ENCODE peak calls at places on chromosomes 5 and 9, in six cellular contexts. O is iris pigment epithelial cell; H is T follicular helper cell; D is stimulated activated CD4-positive, alpha-beta T cell treated with anti-CD3 and anti-CD28 coated beads, TNF-alpha, amount 100 ng/mL, for 24 hours; U is natural killer cell; S is iPS DF 6.9. V is an unnamed sample.

GRCh38 chr9:127128341-127129072 is 6.1 kb upstream of the ANGPTL2 start:
- DNase-seq in O (peak; percentile 10), H (no peak), D (no peak), U (no peak), S (no peak), V (no peak)

GRCh38 chr5:132500931-132501628 is 10.5 kb upstream of the IRF1 start:
- DNase-seq in O (peak; percentile 59), H (peak; percentile 65), D (no peak), U (peak; percentile 68), S (no peak), V (peak; percentile 76)

GRCh38 chr5:7897014-7897600 is 28.2 kb downstream of the MTRR start:
- DNase-seq in O (peak; percentile 77), H (no peak), D (no peak), U (no peak), S (peak; percentile 25), V (no peak)

GRCh38 chr5:140341591-140341990 is 4.8 kb downstream of the HBEGF start:
- DNase-seq in O (no peak), H (no peak), D (no peak), U (no peak), S (no peak), V (no peak)

GRCh38 chr9:37650299-37650872 is 368 bp upstream of the FRMPD1 start:
- DNase-seq in O (no peak), H (no peak), D (no peak), U (no peak), S (no peak), V (no peak)

GRCh38 chr9:136518623-136519022 is 27.2 kb downstream of the NOTCH1 start:
- DNase-seq in O (no peak), H (no peak), D (no peak), U (no peak), S (no peak), V (no peak)

GRCh38 chr5:116557669-116558271 is 16.9 kb downstream of the SEMA6A start:
- DNase-seq in O (peak; percentile 27), H (no peak), D (no peak), U (no peak), S (no peak), V (no peak)

GRCh38 chr5:343461-344401 is 22.2 kb downstream of the AHRR start:
- DNase-seq in O (peak; percentile 39), H (no peak), D (no peak), U (no peak), S (no peak), V (peak; percentile 12)

GRCh38 chr5:73030531-73030930 is 74.7 kb downstream of the FCHO2 start:
- DNase-seq in O (no peak), H (no peak), D (no peak), U (no peak), S (no peak), V (no peak)

GRCh38 chr9:88041447-88041846 is 67.1 kb upstream of the CDK20 start:
- DNase-seq in O (peak; percentile 26), H (no peak), D (no peak), U (no peak), S (no peak), V (no peak)

GRCh38 chr9:536597-537511 is 304.6 kb upstream of the DMRT1 start:
- DNase-seq in O (no peak), H (no peak), D (no peak), U (no peak), S (no peak), V (no peak)

GRCh38 chr9:91785403-91785917 is 164.6 kb downstream of the ROR2 start:
- DNase-seq in O (no peak), H (no peak), D (no peak), U (no peak), S (no peak), V (no peak)

GRCh38 chr5:55226027-55226933 is 835 bp downstream of the MCIDAS start:
- DNase-seq in O (no peak), H (no peak), D (no peak), U (no peak), S (no peak), V (no peak)

GRCh38 chr9:91408475-91408874 is 15.2 kb downstream of the NFIL3 start:
- DNase-seq in O (peak; percentile 63), H (no peak), D (no peak), U (no peak), S (no peak), V (no peak)

GRCh38 chr5:128673010-128673409 is 135.0 kb upstream of the FBN2 start:
- DNase-seq in O (no peak), H (no peak), D (no peak), U (no peak), S (no peak), V (no peak)

GRCh38 chr5:141484499-141485304 is at the start of gene PCDHGC4:
- DNase-seq in O (peak; percentile 62), H (no peak), D (no peak), U (no peak), S (no peak), V (no peak)

GRCh38 chr9:127178646-127179632 is 56.5 kb upstream of the ANGPTL2 start:
- DNase-seq in O (no peak), H (no peak), D (no peak), U (no peak), S (no peak), V (no peak)